ENCODE peak calls at places on chromosomes 11 and 22, in eight cellular contexts. W is GM23248; Q is left ventricle myocardium inferior; E is gastrocnemius medialis; D is PC-9; O is HCT116; I is HepG2; F is CD8-positive, alpha-beta memory T cell. V is an unnamed sample.

GRCh38 chr22:41863472-41863871 is 30.6 kb downstream of the SREBF2 start:
- DNase-seq in W (no peak), E (no peak), O (no peak), I (no peak), F (no peak), Q (no peak), D (peak; percentile 57), V (no peak)

GRCh38 chr11:64885367-64886286 is 7.2 kb upstream of the EHD1 start:
- DNase-seq in D (no peak), E (no peak), F (no peak), I (peak; percentile 82), Q (no peak), W (peak; percentile 65), O (no peak), V (no peak)

GRCh38 chr22:50470491-50470890 is 4.3 kb downstream of the SBF1 start:
- DNase-seq in D (no peak), W (no peak), Q (no peak), F (no peak), I (no peak), E (no peak), O (no peak), V (no peak)

GRCh38 chr11:95086116-95086515 is 3.5 kb upstream of the ENDOD1 start:
- DNase-seq in O (no peak), D (no peak), W (no peak), I (no peak), F (no peak), E (no peak), Q (no peak), V (no peak)

GRCh38 chr11:838441-839279 is 3.7 kb downstream of the POLR2L start:
- DNase-seq in E (no peak), W (peak; percentile 59), Q (no peak), I (peak; percentile 82), F (no peak), D (no peak), O (no peak), V (no peak)

GRCh38 chr11:13669544-13670488 is 1.3 kb downstream of the FAR1 start:
- DNase-seq in I (no peak), Q (no peak), O (no peak), D (no peak), W (peak; percentile 48), F (no peak), E (no peak), V (no peak)

GRCh38 chr11:129998905-129999304 is 3.7 kb downstream of the PRDM10 start:
- DNase-seq in Q (no peak), F (no peak), E (no peak), O (no peak), I (no peak), W (no peak), D (no peak), V (no peak)

GRCh38 chr11:115616941-115617340 is 112.7 kb upstream of the CADM1 start:
- DNase-seq in E (no peak), D (no peak), F (no peak), O (no peak), Q (peak; percentile 27), I (no peak), W (peak; percentile 45), V (no peak)

GRCh38 chr11:69920500-69921428 is 101.5 kb upstream of the FGF3 start:
- DNase-seq in Q (no peak), O (no peak), W (no peak), D (no peak), E (no peak), I (no peak), F (no peak), V (peak; percentile 30)

GRCh38 chr22:44685384-44686056 is 16.5 kb upstream of the PRR5 start:
- DNase-seq in D (no peak), I (no peak), E (no peak), W (peak; percentile 89), O (peak; percentile 35), F (peak; percentile 83), Q (no peak), V (peak; percentile 65)

GRCh38 chr11:76786053-76787014 is 3.2 kb downstream of the TSKU start:
- DNase-seq in D (peak; percentile 32), W (no peak), E (no peak), F (no peak), Q (no peak), O (no peak), I (no peak), V (no peak)

GRCh38 chr11:76788661-76789442 is 5.7 kb downstream of the TSKU start:
- DNase-seq in D (peak; percentile 100), W (no peak), E (peak; percentile 1), O (peak; percentile 85), Q (no peak), I (peak; percentile 66), F (no peak), V (peak; percentile 83)

GRCh38 chr11:76789443-76789719 is 6.2 kb downstream of the TSKU start:
- DNase-seq in F (no peak), O (no peak), Q (no peak), D (no peak), W (no peak), E (peak; percentile 0), I (no peak), V (no peak)

GRCh38 chr11:76787271-76787670 is 4.1 kb downstream of the TSKU start:
- DNase-seq in I (no peak), D (no peak), W (no peak), F (no peak), Q (no peak), O (no peak), E (no peak), V (no peak)

DNA sequence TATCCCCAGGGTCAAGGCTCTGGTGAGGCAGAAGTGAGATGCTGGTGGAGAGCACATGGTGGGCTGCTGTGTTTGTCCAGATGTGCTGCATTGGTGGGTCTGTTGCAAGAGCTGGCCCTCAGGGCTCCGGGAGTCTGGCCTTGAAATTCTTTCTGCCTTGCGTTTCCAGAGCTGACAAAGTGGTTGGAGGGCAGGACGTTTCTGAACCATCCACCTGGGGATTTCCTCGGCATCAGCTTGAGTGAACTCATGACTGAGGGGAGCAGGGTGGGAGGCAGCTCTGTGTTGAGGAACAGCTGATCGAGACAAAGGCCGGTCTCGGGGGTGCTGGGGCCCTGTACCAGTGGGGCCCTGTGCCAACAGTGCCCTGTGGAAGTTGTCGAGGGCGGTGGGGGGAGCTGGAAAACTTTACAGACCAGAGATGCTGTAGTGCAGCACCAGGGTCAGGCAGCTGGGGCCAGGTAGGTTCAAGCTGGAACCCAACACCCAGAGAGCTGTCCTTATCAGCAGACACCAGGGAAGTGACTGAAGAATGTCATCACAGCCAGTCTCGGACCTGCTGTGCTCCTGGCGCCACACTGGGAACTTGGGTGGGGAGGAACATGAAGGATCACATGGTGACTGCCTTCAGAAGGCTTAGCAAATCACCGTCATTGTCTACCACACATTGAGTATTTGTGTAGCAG is 4.9 kb downstream of the TSKU start:
- DNase-seq in Q (no peak), D (peak; percentile 90), E (no peak), F (no peak), W (peak; percentile 69), I (peak; percentile 75), O (peak; percentile 61), V (no peak)
- H3K4me1 ChIP-seq in Q (peaks cover 84% of the 10 kb centered on the region), D (peaks cover 78% of the 10 kb centered on the region), E (peaks cover 2% of the 10 kb centered on the region), F (no peaks in the 10 kb centered on the region), W (peaks cover 37% of the 10 kb centered on the region), I (peaks cover 84% of the 10 kb centered on the region), O (peaks cover 56% of the 10 kb centered on the region), V (peaks cover 55% of the 10 kb centered on the region)

DNA sequence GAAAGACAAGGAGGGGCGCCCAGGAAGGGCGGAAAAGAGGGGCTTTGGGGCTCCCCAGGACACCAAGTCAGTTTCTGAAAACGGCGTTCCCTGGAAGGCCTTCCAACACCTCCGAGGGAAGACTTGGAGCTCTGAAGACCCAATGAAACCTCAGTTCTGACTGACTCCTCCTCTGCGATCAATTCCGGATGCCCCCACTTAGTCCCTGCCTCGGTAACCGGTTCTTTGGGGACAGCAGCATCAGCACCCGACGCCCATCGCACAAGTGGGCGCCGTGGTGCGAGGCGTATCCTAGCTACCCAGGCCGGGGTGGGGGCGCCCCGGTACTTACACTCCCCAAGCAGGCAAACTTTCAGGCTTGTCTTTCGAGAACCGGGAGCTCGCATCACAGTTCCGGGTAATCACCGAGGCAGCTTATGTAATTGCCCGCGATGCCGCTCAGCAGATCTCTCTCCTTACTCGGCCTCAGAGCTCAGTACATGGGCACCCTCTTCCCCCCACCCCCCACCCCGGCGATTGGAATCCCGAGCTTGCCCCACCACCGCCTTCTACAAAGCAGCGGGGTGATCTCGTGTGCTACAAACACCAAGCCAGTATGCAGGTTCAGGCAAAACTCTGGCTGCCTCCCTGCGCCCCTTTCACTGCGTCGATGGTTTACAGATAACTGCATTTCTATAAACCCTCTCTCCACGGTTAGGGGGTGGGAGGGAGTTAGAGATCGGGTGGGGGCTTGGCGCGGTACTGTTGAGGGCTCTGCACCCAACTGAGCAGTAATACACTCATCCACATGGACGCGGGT is 2.0 kb downstream of the TENM4 start:
- DNase-seq in F (no peak), Q (peak; percentile 23), D (no peak), E (no peak), W (peak; percentile 50), O (no peak), I (no peak), V (no peak)
- H3K27ac ChIP-seq in F (no peak overlapping the region), Q (peak overlapping the region; percentile 58), D (no peak overlapping the region), E (peak overlapping the region; percentile 53), W (no peak overlapping the region), O (no peak overlapping the region), I (no peak overlapping the region), V (no peak overlapping the region)

GRCh38 chr11:66333896-66334604 is 2.2 kb downstream of the RIN1 start:
- DNase-seq in D (no peak), Q (no peak), W (no peak), E (no peak), I (no peak), F (no peak), O (no peak), V (peak; percentile 46)

GRCh38 chr11:66334605-66335442 is 1.4 kb downstream of the RIN1 start:
- DNase-seq in O (no peak), Q (no peak), F (no peak), E (no peak), I (no peak), W (no peak), D (no peak), V (peak; percentile 55)

GRCh38 chr11:66337103-66337899 is 1.1 kb upstream of the RIN1 start:
- DNase-seq in D (no peak), I (no peak), W (peak; percentile 55), Q (no peak), F (no peak), E (no peak), O (no peak), V (peak; percentile 46)

GRCh38 chr11:66336234-66337102 is at the start of gene RIN1:
- DNase-seq in O (peak; percentile 82), Q (no peak), D (peak; percentile 92), E (peak; percentile 42), F (peak; percentile 57), I (peak; percentile 89), W (peak; percentile 98), V (peak; percentile 65)

GRCh38 chr11:66335531-66336233 is 552 bp downstream of the RIN1 start:
- DNase-seq in I (no peak), F (no peak), W (peak; percentile 80), E (no peak), D (peak; percentile 49), O (no peak), Q (no peak), V (peak; percentile 52)
- H3K4me3 ChIP-seq in I (peak overlapping the region; percentile 64), F (peak overlapping the region; percentile 39), W (peak overlapping the region; percentile 91), E (peak overlapping the region; percentile 60), D (peak overlapping the region; percentile 79), O (peak overlapping the region; percentile 77), Q (peak overlapping the region; percentile 79), V (peak overlapping the region; percentile 63)

DNA sequence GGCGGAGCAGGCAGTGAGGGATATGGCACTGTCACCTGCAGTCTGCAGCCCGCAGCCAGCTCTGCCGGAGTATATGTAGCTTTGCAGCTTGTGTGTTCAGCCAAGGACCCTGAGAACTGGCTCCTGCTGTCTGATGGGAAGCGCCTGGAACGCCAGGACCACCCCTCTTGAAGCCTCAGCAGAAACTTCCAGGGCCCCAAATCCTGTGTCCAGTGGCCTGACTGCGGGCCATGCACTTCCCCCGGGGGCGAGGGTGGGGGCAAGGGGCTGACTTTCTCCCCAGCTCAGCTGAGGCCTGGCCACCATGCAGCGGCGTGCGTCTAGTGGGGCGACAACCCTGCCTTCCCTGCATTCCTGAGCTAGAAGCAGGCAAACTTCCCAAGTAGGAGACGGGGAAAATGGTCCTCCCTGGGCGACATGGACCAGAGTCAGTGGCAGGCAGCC is 32.3 kb downstream of the PISD start:
- DNase-seq in D (no peak), W (no peak), Q (no peak), E (no peak), F (no peak), I (no peak), O (no peak), V (no peak)
- H3K4me1 ChIP-seq in D (peaks cover 31% of the 10 kb centered on the region), W (peaks cover 5% of the 10 kb centered on the region), Q (peaks cover 73% of the 10 kb centered on the region), E (peaks cover 51% of the 10 kb centered on the region), F (peaks cover 39% of the 10 kb centered on the region), I (peaks cover 64% of the 10 kb centered on the region), O (peaks cover 17% of the 10 kb centered on the region), V (peaks cover 58% of the 10 kb centered on the region)